ENCODE peak calls at places on chromosome 21, in nine cellular contexts. P is HCT116, A is A549, Y is K562, O is HL-60, X is SK-N-SH, D is Panc1, L is GM12878, V is HepG2. R is an unnamed sample.

GRCh38 chr21:25733859-25734653 is 648 bp downstream of the ATP5PF start:
- DNase-seq in P (no peak), A (peak), Y (peak), O (peak), X (peak), D (peak), L (no peak), V (peak), R (peak)

GRCh38 chr21:27545754-27546349 is 579.0 kb upstream of the ADAMTS5 start:
- DNase-seq in P (no peak), A (no peak), Y (no peak), O (no peak), X (no peak), D (no peak), L (no peak), V (no peak), R (no peak)

GRCh38 chr21:32921632-32922230 is 104.0 kb upstream of the OLIG2 start:
- DNase-seq in P (peak), A (peak), Y (peak), O (peak), X (no peak), D (no peak), L (no peak), V (no peak), R (peak)

GRCh38 chr21:36603221-36603620 is 95.7 kb upstream of the SIM2 start:
- DNase-seq in P (no peak), A (no peak), Y (no peak), O (no peak), X (no peak), D (no peak), L (no peak), V (no peak), R (no peak)

GRCh38 chr21:19029816-19030215 is 626.2 kb upstream of the TMPRSS15 start:
- DNase-seq in P (no peak), A (no peak), Y (no peak), O (no peak), X (no peak), D (no peak), L (no peak), V (no peak), R (no peak)

GRCh38 chr21:25626752-25627151 is 12.3 kb upstream of the JAM2 start:
- DNase-seq in P (no peak), A (no peak), Y (no peak), O (no peak), X (peak), D (no peak), L (no peak), V (no peak), R (no peak)

GRCh38 chr21:16608209-16608830 is 878.5 kb downstream of the USP25 start:
- DNase-seq in P (no peak), A (peak), Y (no peak), O (no peak), X (no peak), D (no peak), L (no peak), V (peak), R (peak)

GRCh38 chr21:43731476-43731875 is 12.5 kb downstream of the PDXK start:
- DNase-seq in P (no peak), A (no peak), Y (no peak), O (no peak), X (no peak), D (no peak), L (no peak), V (peak), R (no peak)

GRCh38 chr21:14454642-14455009 is 71.7 kb upstream of the HSPA13 start:
- DNase-seq in P (no peak), A (no peak), Y (peak), O (no peak), X (no peak), D (no peak), L (peak), V (no peak), R (no peak)

GRCh38 chr21:21631961-21632360 is 633.8 kb downstream of the NCAM2 start:
- DNase-seq in P (no peak), A (no peak), Y (no peak), O (no peak), X (no peak), D (no peak), L (no peak), V (no peak), R (no peak)

GRCh38 chr21:14957836-14958235 is 107.0 kb downstream of the NRIP1 start:
- DNase-seq in P (no peak), A (no peak), Y (no peak), O (no peak), X (no peak), D (no peak), L (no peak), V (no peak), R (no peak)

GRCh38 chr21:39048574-39048973 is 134.7 kb downstream of the PSMG1 start:
- DNase-seq in P (no peak), A (no peak), Y (no peak), O (no peak), X (no peak), D (no peak), L (no peak), V (no peak), R (no peak)

GRCh38 chr21:31343680-31344480 is at the start of gene TIAM1:
- DNase-seq in P (no peak), A (peak), Y (no peak), O (no peak), X (peak), D (no peak), L (no peak), V (no peak), R (peak)

GRCh38 chr21:31335957-31336738 is 7.9 kb downstream of the TIAM1 start:
- DNase-seq in P (no peak), A (no peak), Y (no peak), O (no peak), X (no peak), D (no peak), L (no peak), V (no peak), R (no peak)

GRCh38 chr21:15729346-15729673 is 472 bp upstream of the USP25 start:
- DNase-seq in P (no peak), A (no peak), Y (no peak), O (no peak), X (no peak), D (no peak), L (no peak), V (no peak), R (no peak)

GRCh38 chr21:26096972-26097371 is 73.6 kb downstream of the APP start:
- DNase-seq in P (no peak), A (no peak), Y (no peak), O (no peak), X (peak), D (no peak), L (no peak), V (no peak), R (no peak)

GRCh38 chr21:23936224-23936623 is 1671.1 kb downstream of the MRPL39 start:
- DNase-seq in P (no peak), A (peak), Y (peak), O (peak), X (peak), D (no peak), L (no peak), V (no peak), R (peak)

GRCh38 chr21:38821959-38822682 is 16.4 kb downstream of the ETS2 start:
- DNase-seq in P (no peak), A (no peak), Y (no peak), O (no peak), X (no peak), D (no peak), L (no peak), V (no peak), R (no peak)

GRCh38 chr21:39567180-39567972 is 45.4 kb upstream of the B3GALT5 start:
- DNase-seq in P (no peak), A (no peak), Y (no peak), O (no peak), X (no peak), D (no peak), L (no peak), V (no peak), R (no peak)

GRCh38 chr21:18384771-18385170 is 18.8 kb downstream of the TMPRSS15 start:
- DNase-seq in P (no peak), A (peak), Y (peak), O (no peak), X (peak), D (no peak), L (no peak), V (no peak), R (peak)

GRCh38 chr21:39518055-39518844 is 66.5 kb downstream of the SH3BGR start:
- DNase-seq in P (peak), A (peak), Y (peak), O (peak), X (peak), D (peak), L (peak), V (peak), R (peak)

GRCh38 chr21:43845386-43845785 is 19.6 kb upstream of the AGPAT3 start:
- DNase-seq in P (no peak), A (no peak), Y (no peak), O (no peak), X (no peak), D (no peak), L (no peak), V (no peak), R (no peak)

GRCh38 chr21:38956006-38956405 is 150.3 kb downstream of the ETS2 start:
- DNase-seq in P (no peak), A (no peak), Y (no peak), O (no peak), X (no peak), D (no peak), L (no peak), V (no peak), R (no peak)

GRCh38 chr21:21101911-21102310 is 103.7 kb downstream of the NCAM2 start:
- DNase-seq in P (no peak), A (no peak), Y (peak), O (peak), X (peak), D (no peak), L (no peak), V (peak), R (peak)

GRCh38 chr21:33434770-33435360 is 31.7 kb downstream of the IFNGR2 start:
- DNase-seq in P (no peak), A (no peak), Y (peak), O (peak), X (no peak), D (no peak), L (peak), V (no peak), R (no peak)

GRCh38 chr21:25887646-25888321 is 153.0 kb downstream of the GABPA start:
- DNase-seq in P (no peak), A (no peak), Y (no peak), O (no peak), X (no peak), D (no peak), L (no peak), V (peak), R (no peak)

GRCh38 chr21:25366116-25366515 is 241.2 kb downstream of the MRPL39 start:
- DNase-seq in P (no peak), A (no peak), Y (no peak), O (no peak), X (no peak), D (no peak), L (no peak), V (no peak), R (no peak)

GRCh38 chr21:21158376-21158918 is 160.2 kb downstream of the NCAM2 start:
- DNase-seq in P (no peak), A (no peak), Y (no peak), O (no peak), X (no peak), D (no peak), L (no peak), V (no peak), R (no peak)

GRCh38 chr21:38524168-38525153 is 26.2 kb upstream of the ERG start:
- DNase-seq in P (no peak), A (no peak), Y (no peak), O (no peak), X (no peak), D (no peak), L (no peak), V (peak), R (no peak)

GRCh38 chr21:31520506-31521163 is 138.9 kb upstream of the SOD1 start:
- DNase-seq in P (no peak), A (no peak), Y (no peak), O (no peak), X (no peak), D (no peak), L (no peak), V (no peak), R (no peak)

GRCh38 chr21:15327637-15328265 is 263.0 kb upstream of the NRIP1 start:
- DNase-seq in P (no peak), A (no peak), Y (no peak), O (no peak), X (no peak), D (no peak), L (no peak), V (no peak), R (no peak)

GRCh38 chr21:36656138-36656537 is 42.8 kb upstream of the SIM2 start:
- DNase-seq in P (no peak), A (no peak), Y (no peak), O (no peak), X (no peak), D (no peak), L (no peak), V (no peak), R (no peak)

GRCh38 chr21:40487406-40487805 is 359.6 kb downstream of the DSCAM start:
- DNase-seq in P (no peak), A (no peak), Y (no peak), O (no peak), X (no peak), D (no peak), L (no peak), V (no peak), R (no peak)

GRCh38 chr21:18499761-18500376 is 96.3 kb upstream of the TMPRSS15 start:
- DNase-seq in P (peak), A (peak), Y (peak), O (peak), X (peak), D (no peak), L (no peak), V (peak), R (peak)

GRCh38 chr21:37742532-37742931 is 173.7 kb downstream of the KCNJ6 start:
- DNase-seq in P (no peak), A (no peak), Y (no peak), O (no peak), X (no peak), D (no peak), L (no peak), V (no peak), R (no peak)

GRCh38 chr21:37787456-37787855 is 128.8 kb downstream of the KCNJ6 start:
- DNase-seq in P (no peak), A (peak), Y (no peak), O (no peak), X (no peak), D (no peak), L (no peak), V (no peak), R (no peak)

GRCh38 chr21:36661511-36662309 is 37.2 kb upstream of the SIM2 start:
- DNase-seq in P (peak), A (peak), Y (peak), O (peak), X (peak), D (no peak), L (no peak), V (peak), R (peak)

GRCh38 chr21:29007135-29007534 is 12.0 kb downstream of the RWDD2B start:
- DNase-seq in P (no peak), A (no peak), Y (no peak), O (no peak), X (no peak), D (no peak), L (no peak), V (no peak), R (no peak)

GRCh38 chr21:15000076-15000475 is 64.7 kb downstream of the NRIP1 start:
- DNase-seq in P (no peak), A (no peak), Y (no peak), O (no peak), X (no peak), D (no peak), L (no peak), V (no peak), R (no peak)

GRCh38 chr21:17903029-17903806 is 84.1 kb upstream of the C21orf91 start:
- DNase-seq in P (no peak), A (no peak), Y (no peak), O (no peak), X (peak), D (no peak), L (no peak), V (no peak), R (peak)

GRCh38 chr21:42411197-42411869 is 7.6 kb downstream of the UBASH3A start:
- DNase-seq in P (no peak), A (peak), Y (peak), O (no peak), X (peak), D (no peak), L (no peak), V (peak), R (peak)
- TF ChIP-seq CTCF in P (peak), A (peak), Y (peak), O (no peak), X (no peak), D (no peak), L (no peak), V (peak), R (peak)

GRCh38 chr21:44959376-44960091 is 19.7 kb downstream of the SLX9 start:
- DNase-seq in P (no peak), A (no peak), Y (no peak), O (no peak), X (no peak), D (no peak), L (no peak), V (no peak), R (no peak)
- TF ChIP-seq REST in P (no peak), A (no peak), Y (no peak), O (no peak), X (no peak), D (no peak), L (no peak), V (no peak), R (no peak)

GRCh38 chr21:45698493-45698947 is 55.0 kb downstream of the PCBP3 start:
- DNase-seq in P (no peak), A (no peak), Y (no peak), O (no peak), X (no peak), D (no peak), L (no peak), V (no peak), R (no peak)

GRCh38 chr21:45699966-45700365 is 56.4 kb downstream of the PCBP3 start:
- DNase-seq in P (no peak), A (no peak), Y (no peak), O (no peak), X (no peak), D (no peak), L (no peak), V (no peak), R (no peak)

GRCh38 chr21:45699251-45699942 is 55.9 kb downstream of the PCBP3 start:
- DNase-seq in P (no peak), A (no peak), Y (no peak), O (no peak), X (no peak), D (no peak), L (peak), V (no peak), R (no peak)

GRCh38 chr21:45700461-45700860 is 56.9 kb downstream of the PCBP3 start:
- DNase-seq in P (no peak), A (no peak), Y (no peak), O (no peak), X (no peak), D (no peak), L (no peak), V (no peak), R (no peak)

DNA sequence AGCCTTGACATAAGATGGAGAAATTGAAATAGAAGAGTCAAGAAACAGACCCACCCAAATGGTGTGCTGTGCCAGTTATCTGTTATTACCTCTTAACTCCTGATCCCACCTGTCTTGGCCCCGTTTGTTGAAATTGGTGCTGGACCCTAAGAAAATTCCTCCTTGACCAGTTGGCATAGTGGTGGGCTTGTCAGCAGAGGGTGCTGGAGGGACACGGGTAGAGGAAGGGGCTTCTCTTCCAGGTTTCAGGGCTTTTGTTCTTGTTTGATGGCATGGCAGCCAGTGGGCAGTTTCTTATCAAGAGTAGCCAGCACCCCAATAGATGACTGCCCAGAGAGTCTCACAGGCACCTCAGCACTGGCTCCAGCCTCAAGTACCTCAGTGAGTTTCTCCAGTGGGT is 51.6 kb downstream of the PCBP3 start:
- DNase-seq in P (no peak), A (no peak), Y (no peak), O (no peak), X (no peak), D (no peak), L (no peak), V (peak), R (peak)
- TF ChIP-seq CTCF in P (no peak), A (no peak), Y (no peak), O (no peak), X (peak), D (peak), L (no peak), V (peak), R (peak)

GRCh38 chr21:35426897-35427296 is 377.8 kb upstream of the RUNX1 start:
- DNase-seq in P (no peak), A (no peak), Y (no peak), O (no peak), X (no peak), D (no peak), L (no peak), V (no peak), R (no peak)
- TF ChIP-seq REST in P (no peak), A (no peak), Y (no peak), O (no peak), X (no peak), D (no peak), L (no peak), V (no peak), R (no peak)

DNA sequence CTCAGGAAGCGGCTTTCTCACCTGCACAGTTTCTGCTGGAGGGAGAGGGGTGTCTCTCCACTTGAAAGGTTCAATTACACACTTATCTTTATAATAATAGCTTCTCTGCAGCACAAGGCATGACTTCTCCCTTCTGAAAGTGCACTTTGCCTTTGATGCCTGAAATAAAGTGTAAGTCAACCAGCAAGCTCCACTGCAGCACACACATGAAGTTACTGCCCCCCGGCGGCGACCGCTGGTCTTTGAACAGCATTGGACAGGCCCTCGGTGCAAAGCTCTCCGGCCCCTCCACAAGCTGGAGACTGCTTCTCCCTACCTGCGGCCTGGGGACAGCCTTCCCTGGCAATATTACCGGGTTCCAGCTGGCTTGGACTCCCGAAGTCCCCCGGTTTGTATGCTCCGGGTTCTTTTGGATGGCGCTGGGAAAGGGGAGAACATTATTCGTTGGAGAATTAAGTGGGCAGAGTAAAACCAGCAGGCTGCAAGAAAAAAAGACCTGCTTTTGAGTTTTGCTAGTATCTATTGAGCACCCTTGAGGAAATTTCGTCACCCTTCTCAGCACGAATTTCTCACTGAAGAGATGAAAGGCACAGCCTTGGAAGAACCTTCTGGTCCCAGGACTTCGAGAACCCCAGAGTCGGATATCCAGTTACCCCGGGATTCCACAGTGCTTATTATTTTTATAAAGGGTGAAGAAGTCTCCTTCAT is 11.8 kb downstream of the RCAN1 start:
- DNase-seq in P (no peak), A (peak), Y (peak), O (peak), X (peak), D (no peak), L (no peak), V (peak), R (peak)
- TF ChIP-seq CTCF in P (peak), A (peak), Y (peak), O (peak), X (peak), D (peak), L (peak), V (peak), R (peak)

GRCh38 chr21:46064870-46065214 is 33.1 kb upstream of the COL6A2 start:
- DNase-seq in P (no peak), A (no peak), Y (no peak), O (no peak), X (no peak), D (no peak), L (no peak), V (no peak), R (no peak)
- TF ChIP-seq REST in P (no peak), A (no peak), Y (no peak), O (no peak), X (no peak), D (no peak), L (no peak), V (no peak), R (no peak)

GRCh38 chr21:42009018-42009830 is 936 bp downstream of the ZBTB21 start:
- DNase-seq in P (no peak), A (peak), Y (peak), O (peak), X (peak), D (no peak), L (no peak), V (peak), R (peak)
- TF ChIP-seq CTCF in P (peak), A (peak), Y (peak), O (no peak), X (peak), D (peak), L (no peak), V (peak), R (no peak)

R was measured in GM23338.